ENCODE peak calls at places on chromosomes 5 and 9, in nine cellular contexts. One of them, this sample, is unnamed.

GRCh38 chr5:14206028-14206725 is 63.0 kb downstream of the TRIO start:
- DNase-seq in CD4-positive, alpha-beta memory T cell: no peak
- DNase-seq in mammary epithelial cell: no peak
- DNase-seq in RWPE1: no peak
- DNase-seq in upper lobe of left lung: no peak
- DNase-seq in AG04450: no peak
- DNase-seq in A673: no peak
- DNase-seq in endothelial cell of umbilical vein: no peak
- DNase-seq in esophagus squamous epithelium: no peak
- DNase-seq in this sample: no peak

GRCh38 chr5:73264626-73265025 is 91.6 kb downstream of the TMEM174 start:
- DNase-seq in CD4-positive, alpha-beta memory T cell: no peak
- DNase-seq in mammary epithelial cell: no peak
- DNase-seq in RWPE1: no peak
- DNase-seq in upper lobe of left lung: no peak
- DNase-seq in AG04450: no peak
- DNase-seq in A673: no peak
- DNase-seq in endothelial cell of umbilical vein: no peak
- DNase-seq in esophagus squamous epithelium: no peak
- DNase-seq in this sample: no peak

GRCh38 chr5:80098951-80099350 is 63.8 kb downstream of the THBS4 start:
- DNase-seq in CD4-positive, alpha-beta memory T cell: no peak
- DNase-seq in mammary epithelial cell: no peak
- DNase-seq in RWPE1: no peak
- DNase-seq in upper lobe of left lung: no peak
- DNase-seq in AG04450: no peak
- DNase-seq in A673: no peak
- DNase-seq in endothelial cell of umbilical vein: no peak
- DNase-seq in esophagus squamous epithelium: no peak
- DNase-seq in this sample: no peak

GRCh38 chr9:77455312-77455927 is 192.7 kb downstream of the GNA14 start:
- DNase-seq in CD4-positive, alpha-beta memory T cell: peak; percentile 30
- DNase-seq in mammary epithelial cell: peak; percentile 36
- DNase-seq in RWPE1: peak; percentile 23
- DNase-seq in upper lobe of left lung: no peak
- DNase-seq in AG04450: no peak
- DNase-seq in A673: peak; percentile 59
- DNase-seq in endothelial cell of umbilical vein: peak; percentile 34
- DNase-seq in esophagus squamous epithelium: no peak
- DNase-seq in this sample: no peak

GRCh38 chr9:35689601-35690446 is at the start of gene TPM2:
- DNase-seq in CD4-positive, alpha-beta memory T cell: no peak
- DNase-seq in mammary epithelial cell: peak; percentile 55
- DNase-seq in RWPE1: peak; percentile 65
- DNase-seq in upper lobe of left lung: peak; percentile 91
- DNase-seq in AG04450: peak; percentile 84
- DNase-seq in A673: no peak
- DNase-seq in endothelial cell of umbilical vein: peak; percentile 70
- DNase-seq in esophagus squamous epithelium: no peak
- DNase-seq in this sample: no peak

GRCh38 chr9:7671847-7672246 is 127.7 kb downstream of the DMAC1 start:
- DNase-seq in CD4-positive, alpha-beta memory T cell: no peak
- DNase-seq in mammary epithelial cell: no peak
- DNase-seq in RWPE1: no peak
- DNase-seq in upper lobe of left lung: no peak
- DNase-seq in AG04450: no peak
- DNase-seq in A673: no peak
- DNase-seq in endothelial cell of umbilical vein: no peak
- DNase-seq in esophagus squamous epithelium: no peak
- DNase-seq in this sample: no peak

GRCh38 chr5:54900906-54901725 is 84.3 kb downstream of the ESM1 start:
- DNase-seq in CD4-positive, alpha-beta memory T cell: no peak
- DNase-seq in mammary epithelial cell: peak; percentile 17
- DNase-seq in RWPE1: no peak
- DNase-seq in upper lobe of left lung: no peak
- DNase-seq in AG04450: peak; percentile 83
- DNase-seq in A673: no peak
- DNase-seq in endothelial cell of umbilical vein: no peak
- DNase-seq in esophagus squamous epithelium: no peak
- DNase-seq in this sample: peak; percentile 56

GRCh38 chr5:3650868-3651267 is 55.2 kb downstream of the IRX1 start:
- DNase-seq in CD4-positive, alpha-beta memory T cell: no peak
- DNase-seq in mammary epithelial cell: no peak
- DNase-seq in RWPE1: no peak
- DNase-seq in upper lobe of left lung: no peak
- DNase-seq in AG04450: no peak
- DNase-seq in A673: no peak
- DNase-seq in endothelial cell of umbilical vein: no peak
- DNase-seq in esophagus squamous epithelium: no peak
- DNase-seq in this sample: no peak

GRCh38 chr5:123571927-123572326 is 60.0 kb downstream of the CSNK1G3 start:
- DNase-seq in CD4-positive, alpha-beta memory T cell: no peak
- DNase-seq in mammary epithelial cell: no peak
- DNase-seq in RWPE1: no peak
- DNase-seq in upper lobe of left lung: no peak
- DNase-seq in AG04450: no peak
- DNase-seq in A673: no peak
- DNase-seq in endothelial cell of umbilical vein: no peak
- DNase-seq in esophagus squamous epithelium: no peak
- DNase-seq in this sample: no peak

GRCh38 chr5:62979472-62979871 is 400.9 kb downstream of the LRRC70 start:
- DNase-seq in CD4-positive, alpha-beta memory T cell: no peak
- DNase-seq in mammary epithelial cell: no peak
- DNase-seq in RWPE1: no peak
- DNase-seq in upper lobe of left lung: no peak
- DNase-seq in AG04450: no peak
- DNase-seq in A673: no peak
- DNase-seq in endothelial cell of umbilical vein: no peak
- DNase-seq in esophagus squamous epithelium: no peak
- DNase-seq in this sample: no peak

GRCh38 chr9:71985070-71985956 is 73.9 kb downstream of the C9orf85 start:
- DNase-seq in CD4-positive, alpha-beta memory T cell: no peak
- DNase-seq in mammary epithelial cell: no peak
- DNase-seq in RWPE1: no peak
- DNase-seq in upper lobe of left lung: no peak
- DNase-seq in AG04450: no peak
- DNase-seq in A673: no peak
- DNase-seq in endothelial cell of umbilical vein: no peak
- DNase-seq in esophagus squamous epithelium: no peak
- DNase-seq in this sample: no peak

GRCh38 chr9:135804588-135805421 is 102.5 kb downstream of the CAMSAP1 start:
- DNase-seq in CD4-positive, alpha-beta memory T cell: no peak
- DNase-seq in mammary epithelial cell: no peak
- DNase-seq in RWPE1: no peak
- DNase-seq in upper lobe of left lung: peak; percentile 59
- DNase-seq in AG04450: no peak
- DNase-seq in A673: no peak
- DNase-seq in endothelial cell of umbilical vein: no peak
- DNase-seq in esophagus squamous epithelium: no peak
- DNase-seq in this sample: no peak

GRCh38 chr5:171736976-171737848 is 48.4 kb upstream of the SMIM23 start:
- DNase-seq in CD4-positive, alpha-beta memory T cell: no peak
- DNase-seq in mammary epithelial cell: no peak
- DNase-seq in RWPE1: no peak
- DNase-seq in upper lobe of left lung: peak; percentile 77
- DNase-seq in AG04450: no peak
- DNase-seq in A673: no peak
- DNase-seq in endothelial cell of umbilical vein: no peak
- DNase-seq in esophagus squamous epithelium: no peak
- DNase-seq in this sample: no peak

GRCh38 chr9:37529111-37529510 is 43.4 kb downstream of the POLR1E start:
- DNase-seq in CD4-positive, alpha-beta memory T cell: peak; percentile 82
- DNase-seq in mammary epithelial cell: peak; percentile 93
- DNase-seq in RWPE1: peak; percentile 42
- DNase-seq in upper lobe of left lung: peak; percentile 68
- DNase-seq in AG04450: no peak
- DNase-seq in A673: no peak
- DNase-seq in endothelial cell of umbilical vein: no peak
- DNase-seq in esophagus squamous epithelium: no peak
- DNase-seq in this sample: no peak

GRCh38 chr5:170353946-170354345 is 35.2 kb downstream of the KCNMB1 start:
- DNase-seq in CD4-positive, alpha-beta memory T cell: no peak
- DNase-seq in mammary epithelial cell: no peak
- DNase-seq in RWPE1: no peak
- DNase-seq in upper lobe of left lung: no peak
- DNase-seq in AG04450: no peak
- DNase-seq in A673: peak; percentile 69
- DNase-seq in endothelial cell of umbilical vein: no peak
- DNase-seq in esophagus squamous epithelium: no peak
- DNase-seq in this sample: no peak

GRCh38 chr5:96439477-96440184 is 6.6 kb upstream of the PCSK1 start:
- DNase-seq in CD4-positive, alpha-beta memory T cell: no peak
- DNase-seq in mammary epithelial cell: no peak
- DNase-seq in RWPE1: no peak
- DNase-seq in upper lobe of left lung: no peak
- DNase-seq in AG04450: no peak
- DNase-seq in A673: no peak
- DNase-seq in endothelial cell of umbilical vein: peak; percentile 20
- DNase-seq in esophagus squamous epithelium: no peak
- DNase-seq in this sample: no peak

GRCh38 chr5:60797482-60798153 is 46.5 kb downstream of the ELOVL7 start:
- DNase-seq in CD4-positive, alpha-beta memory T cell: no peak
- DNase-seq in mammary epithelial cell: no peak
- DNase-seq in RWPE1: no peak
- DNase-seq in upper lobe of left lung: no peak
- DNase-seq in AG04450: no peak
- DNase-seq in A673: no peak
- DNase-seq in endothelial cell of umbilical vein: no peak
- DNase-seq in esophagus squamous epithelium: no peak
- DNase-seq in this sample: no peak

GRCh38 chr5:68891718-68892117 is 202.1 kb upstream of the SLC30A5 start:
- DNase-seq in CD4-positive, alpha-beta memory T cell: no peak
- DNase-seq in mammary epithelial cell: no peak
- DNase-seq in RWPE1: no peak
- DNase-seq in upper lobe of left lung: no peak
- DNase-seq in AG04450: no peak
- DNase-seq in A673: no peak
- DNase-seq in endothelial cell of umbilical vein: no peak
- DNase-seq in esophagus squamous epithelium: no peak
- DNase-seq in this sample: no peak

GRCh38 chr9:96587916-96588315 is 31.7 kb downstream of the CDC14B start:
- DNase-seq in CD4-positive, alpha-beta memory T cell: no peak
- DNase-seq in mammary epithelial cell: no peak
- DNase-seq in RWPE1: no peak
- DNase-seq in upper lobe of left lung: no peak
- DNase-seq in AG04450: no peak
- DNase-seq in A673: no peak
- DNase-seq in endothelial cell of umbilical vein: no peak
- DNase-seq in esophagus squamous epithelium: no peak
- DNase-seq in this sample: no peak
- H3K27ac ChIP-seq in CD4-positive, alpha-beta memory T cell: no peak overlapping the region
- H3K27ac ChIP-seq in mammary epithelial cell: no peak overlapping the region
- H3K27ac ChIP-seq in RWPE1: no peak overlapping the region
- H3K27ac ChIP-seq in upper lobe of left lung: no peak overlapping the region
- H3K27ac ChIP-seq in AG04450: no peak overlapping the region
- H3K27ac ChIP-seq in A673: no peak overlapping the region
- H3K27ac ChIP-seq in endothelial cell of umbilical vein: no peak overlapping the region
- H3K27ac ChIP-seq in esophagus squamous epithelium: no peak overlapping the region
- H3K27ac ChIP-seq in this sample: no peak overlapping the region

DNA sequence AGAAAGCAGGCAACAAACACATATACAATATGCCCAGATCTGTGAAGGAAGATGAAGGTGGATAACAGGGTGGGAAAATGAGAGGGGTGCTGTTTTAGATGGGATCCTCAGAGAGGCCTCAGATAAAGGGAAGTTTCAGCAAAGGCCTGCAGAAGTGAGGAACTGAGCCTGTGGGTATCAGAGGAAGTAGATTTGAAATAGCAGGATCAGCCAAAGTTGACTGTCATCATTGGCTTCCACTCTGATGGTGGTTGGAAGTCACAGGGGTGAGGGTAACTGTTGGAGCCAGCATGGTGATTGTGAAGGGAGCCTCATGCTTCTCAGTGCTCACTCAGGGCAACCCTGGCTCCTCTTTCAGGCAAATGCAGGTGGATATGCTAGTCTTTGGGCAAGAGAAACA is 607.3 kb upstream of the CLINT1 start:
- DNase-seq in CD4-positive, alpha-beta memory T cell: no peak
- DNase-seq in mammary epithelial cell: no peak
- DNase-seq in RWPE1: no peak
- DNase-seq in upper lobe of left lung: no peak
- DNase-seq in AG04450: no peak
- DNase-seq in A673: no peak
- DNase-seq in endothelial cell of umbilical vein: no peak
- DNase-seq in esophagus squamous epithelium: no peak
- DNase-seq in this sample: no peak
- H3K27ac ChIP-seq in CD4-positive, alpha-beta memory T cell: no peak overlapping the region
- H3K27ac ChIP-seq in mammary epithelial cell: no peak overlapping the region
- H3K27ac ChIP-seq in RWPE1: no peak overlapping the region
- H3K27ac ChIP-seq in upper lobe of left lung: no peak overlapping the region
- H3K27ac ChIP-seq in AG04450: no peak overlapping the region
- H3K27ac ChIP-seq in A673: no peak overlapping the region
- H3K27ac ChIP-seq in endothelial cell of umbilical vein: no peak overlapping the region
- H3K27ac ChIP-seq in esophagus squamous epithelium: no peak overlapping the region
- H3K27ac ChIP-seq in this sample: no peak overlapping the region

GRCh38 chr5:163385276-163385675 is 52.1 kb upstream of the CCNG1 start:
- DNase-seq in CD4-positive, alpha-beta memory T cell: no peak
- DNase-seq in mammary epithelial cell: no peak
- DNase-seq in RWPE1: no peak
- DNase-seq in upper lobe of left lung: no peak
- DNase-seq in AG04450: no peak
- DNase-seq in A673: peak; percentile 50
- DNase-seq in endothelial cell of umbilical vein: no peak
- DNase-seq in esophagus squamous epithelium: no peak
- DNase-seq in this sample: no peak

GRCh38 chr5:163387970-163388369 is 49.4 kb upstream of the CCNG1 start:
- DNase-seq in CD4-positive, alpha-beta memory T cell: no peak
- DNase-seq in mammary epithelial cell: no peak
- DNase-seq in RWPE1: no peak
- DNase-seq in upper lobe of left lung: no peak
- DNase-seq in AG04450: no peak
- DNase-seq in A673: no peak
- DNase-seq in endothelial cell of umbilical vein: no peak
- DNase-seq in esophagus squamous epithelium: no peak
- DNase-seq in this sample: no peak

GRCh38 chr5:163385824-163386223 is 51.6 kb upstream of the CCNG1 start:
- DNase-seq in CD4-positive, alpha-beta memory T cell: no peak
- DNase-seq in mammary epithelial cell: no peak
- DNase-seq in RWPE1: no peak
- DNase-seq in upper lobe of left lung: no peak
- DNase-seq in AG04450: no peak
- DNase-seq in A673: no peak
- DNase-seq in endothelial cell of umbilical vein: no peak
- DNase-seq in esophagus squamous epithelium: no peak
- DNase-seq in this sample: no peak

GRCh38 chr5:163384669-163385068 is 52.7 kb upstream of the CCNG1 start:
- DNase-seq in CD4-positive, alpha-beta memory T cell: no peak
- DNase-seq in mammary epithelial cell: no peak
- DNase-seq in RWPE1: no peak
- DNase-seq in upper lobe of left lung: no peak
- DNase-seq in AG04450: no peak
- DNase-seq in A673: no peak
- DNase-seq in endothelial cell of umbilical vein: no peak
- DNase-seq in esophagus squamous epithelium: no peak
- DNase-seq in this sample: no peak

GRCh38 chr5:163386352-163386751 is 51.0 kb upstream of the CCNG1 start:
- DNase-seq in CD4-positive, alpha-beta memory T cell: no peak
- DNase-seq in mammary epithelial cell: no peak
- DNase-seq in RWPE1: no peak
- DNase-seq in upper lobe of left lung: no peak
- DNase-seq in AG04450: no peak
- DNase-seq in A673: no peak
- DNase-seq in endothelial cell of umbilical vein: no peak
- DNase-seq in esophagus squamous epithelium: no peak
- DNase-seq in this sample: no peak
- H3K27ac ChIP-seq in CD4-positive, alpha-beta memory T cell: no peak overlapping the region
- H3K27ac ChIP-seq in mammary epithelial cell: no peak overlapping the region
- H3K27ac ChIP-seq in RWPE1: no peak overlapping the region
- H3K27ac ChIP-seq in upper lobe of left lung: no peak overlapping the region
- H3K27ac ChIP-seq in AG04450: no peak overlapping the region
- H3K27ac ChIP-seq in A673: no peak overlapping the region
- H3K27ac ChIP-seq in endothelial cell of umbilical vein: no peak overlapping the region
- H3K27ac ChIP-seq in esophagus squamous epithelium: no peak overlapping the region
- H3K27ac ChIP-seq in this sample: no peak overlapping the region

GRCh38 chr9:112049834-112050516 is 125.1 kb downstream of the SUSD1 start:
- DNase-seq in CD4-positive, alpha-beta memory T cell: no peak
- DNase-seq in mammary epithelial cell: no peak
- DNase-seq in RWPE1: no peak
- DNase-seq in upper lobe of left lung: no peak
- DNase-seq in AG04450: no peak
- DNase-seq in A673: no peak
- DNase-seq in endothelial cell of umbilical vein: no peak
- DNase-seq in esophagus squamous epithelium: no peak
- DNase-seq in this sample: no peak
- H3K27ac ChIP-seq in CD4-positive, alpha-beta memory T cell: no peak overlapping the region
- H3K27ac ChIP-seq in mammary epithelial cell: peak overlapping the region; percentile 46
- H3K27ac ChIP-seq in RWPE1: peak overlapping the region; percentile 78
- H3K27ac ChIP-seq in upper lobe of left lung: peak overlapping the region; percentile 13
- H3K27ac ChIP-seq in AG04450: peak overlapping the region; percentile 97
- H3K27ac ChIP-seq in A673: no peak overlapping the region
- H3K27ac ChIP-seq in endothelial cell of umbilical vein: peak overlapping the region; percentile 80
- H3K27ac ChIP-seq in esophagus squamous epithelium: peak overlapping the region; percentile 47
- H3K27ac ChIP-seq in this sample: no peak overlapping the region

This sample was measured in epithelial cell of prostate.